ENCODE peak calls at places on chromosome 14, in seven cellular contexts. One of them, this sample, is unnamed.

GRCh38 chr14:68938515-68939423 is 40.3 kb downstream of the ACTN1 start:
- DNase-seq in NCI-H748 treated with DMSO at 0.1 percent for 48 hours: no peak
- DNase-seq in esophagus muscularis mucosa: no peak
- DNase-seq in aorta: no peak
- DNase-seq in T-helper 9 cell: no peak
- DNase-seq in GM20000: no peak
- DNase-seq in lower lobe of right lung: no peak
- DNase-seq in this sample: no peak

GRCh38 chr14:75279739-75280447 is 1.3 kb downstream of the FOS start:
- DNase-seq in NCI-H748 treated with DMSO at 0.1 percent for 48 hours: no peak
- DNase-seq in aorta: peak; percentile 89
- DNase-seq in esophagus muscularis mucosa: no peak
- DNase-seq in T-helper 9 cell: no peak
- DNase-seq in lower lobe of right lung: peak; percentile 67
- DNase-seq in GM20000: no peak
- DNase-seq in this sample: peak; percentile 92

GRCh38 chr14:100234511-100234910 is 4.4 kb upstream of the YY1 start:
- DNase-seq in aorta: no peak
- DNase-seq in NCI-H748 treated with DMSO at 0.1 percent for 48 hours: no peak
- DNase-seq in GM20000: no peak
- DNase-seq in lower lobe of right lung: no peak
- DNase-seq in esophagus muscularis mucosa: no peak
- DNase-seq in T-helper 9 cell: no peak
- DNase-seq in this sample: no peak

GRCh38 chr14:103281496-103282231 is 52.4 kb upstream of the EIF5 start:
- DNase-seq in aorta: no peak
- DNase-seq in T-helper 9 cell: no peak
- DNase-seq in esophagus muscularis mucosa: no peak
- DNase-seq in GM20000: no peak
- DNase-seq in lower lobe of right lung: no peak
- DNase-seq in NCI-H748 treated with DMSO at 0.1 percent for 48 hours: no peak
- DNase-seq in this sample: peak; percentile 72

GRCh38 chr14:23008836-23009235 is 1.1 kb downstream of the C14orf93 start:
- DNase-seq in esophagus muscularis mucosa: no peak
- DNase-seq in aorta: no peak
- DNase-seq in NCI-H748 treated with DMSO at 0.1 percent for 48 hours: no peak
- DNase-seq in lower lobe of right lung: no peak
- DNase-seq in GM20000: no peak
- DNase-seq in T-helper 9 cell: no peak
- DNase-seq in this sample: no peak

GRCh38 chr14:73589128-73589527 is 2.5 kb upstream of the ACOT4 start:
- DNase-seq in lower lobe of right lung: no peak
- DNase-seq in aorta: no peak
- DNase-seq in GM20000: no peak
- DNase-seq in esophagus muscularis mucosa: no peak
- DNase-seq in T-helper 9 cell: no peak
- DNase-seq in NCI-H748 treated with DMSO at 0.1 percent for 48 hours: no peak
- DNase-seq in this sample: no peak

GRCh38 chr14:76510255-76510654 is 134.3 kb downstream of the ESRRB start:
- DNase-seq in esophagus muscularis mucosa: no peak
- DNase-seq in aorta: no peak
- DNase-seq in GM20000: no peak
- DNase-seq in T-helper 9 cell: no peak
- DNase-seq in NCI-H748 treated with DMSO at 0.1 percent for 48 hours: no peak
- DNase-seq in lower lobe of right lung: no peak
- DNase-seq in this sample: peak; percentile 59

GRCh38 chr14:100802766-100803693 is 22.9 kb upstream of the MEG3 start:
- DNase-seq in lower lobe of right lung: no peak
- DNase-seq in NCI-H748 treated with DMSO at 0.1 percent for 48 hours: no peak
- DNase-seq in esophagus muscularis mucosa: no peak
- DNase-seq in aorta: no peak
- DNase-seq in GM20000: no peak
- DNase-seq in T-helper 9 cell: no peak
- DNase-seq in this sample: no peak